ENCODE peak calls at places on chromosome 20, in seven cellular contexts. P is GM23248, N is hepatocyte, U is SK-N-SH, A is HCT116, V is MM.1S, W is neural progenitor cell. T is an unnamed sample.

GRCh38 chr20:57190536-57191265 is 75.7 kb downstream of the BMP7 start:
- DNase-seq in P (peak; percentile 87), N (no peak), U (no peak), A (no peak), V (no peak), W (no peak), T (peak; percentile 77)

GRCh38 chr20:43681991-43682410 is 15.1 kb downstream of the MYBL2 start:
- DNase-seq in P (no peak), N (no peak), U (no peak), A (no peak), V (peak; percentile 99), W (no peak), T (no peak)

GRCh38 chr20:50727792-50728485 is 3.4 kb upstream of the PARD6B start:
- DNase-seq in P (no peak), N (no peak), U (no peak), A (no peak), V (no peak), W (no peak), T (no peak)

GRCh38 chr20:44785768-44786167 is 24.6 kb downstream of the RIMS4 start:
- DNase-seq in P (peak; percentile 54), N (no peak), U (peak; percentile 84), A (no peak), V (no peak), W (peak; percentile 58), T (peak; percentile 34)

GRCh38 chr20:23200413-23200812 is 114.3 kb upstream of the CD93 start:
- DNase-seq in P (no peak), N (no peak), U (no peak), A (no peak), V (no peak), W (no peak), T (no peak)

GRCh38 chr20:39961667-39962066 is 727.4 kb downstream of the MAFB start:
- DNase-seq in P (no peak), N (no peak), U (no peak), A (no peak), V (no peak), W (no peak), T (no peak)

GRCh38 chr20:7959484-7959883 is 19.2 kb upstream of the HAO1 start:
- DNase-seq in P (no peak), N (no peak), U (no peak), A (no peak), V (no peak), W (no peak), T (no peak)

GRCh38 chr20:34964486-34964885 is 8.8 kb downstream of the MYH7B start:
- DNase-seq in P (no peak), N (no peak), U (no peak), A (no peak), V (no peak), W (no peak), T (no peak)

GRCh38 chr20:59925894-59926293 is 7.5 kb downstream of the SYCP2 start:
- DNase-seq in P (no peak), N (no peak), U (no peak), A (no peak), V (no peak), W (no peak), T (peak; percentile 97)
- TF ChIP-seq EZH2phosphoT487 in P (no peak), N (no peak), U (no peak), A (no peak), V (no peak), W (no peak), T (no peak)

DNA sequence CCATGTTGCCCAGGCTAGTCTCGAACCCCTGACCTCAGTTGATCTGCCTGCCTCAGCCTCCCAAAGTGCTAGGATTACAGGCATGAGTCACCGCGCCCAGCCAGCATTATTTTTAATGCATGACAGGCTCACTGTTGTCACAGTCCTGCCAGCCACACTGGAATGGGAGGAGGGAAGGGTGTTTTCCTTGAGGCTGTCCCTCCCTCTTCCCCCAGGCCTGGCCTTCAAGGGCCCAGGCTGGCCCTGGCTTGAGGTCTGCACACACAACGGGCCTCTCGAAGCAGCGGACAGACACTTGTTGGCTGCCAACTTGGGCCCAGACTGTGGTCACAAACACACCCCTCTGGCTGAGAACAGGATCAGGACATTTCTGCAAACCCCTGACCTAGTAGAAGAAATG is 10.1 kb downstream of the SNTA1 start:
- DNase-seq in P (peak; percentile 58), N (no peak), U (no peak), A (no peak), V (no peak), W (no peak), T (no peak)
- TF ChIP-seq EZH2phosphoT487 in P (no peak), N (no peak), U (no peak), A (no peak), V (no peak), W (no peak), T (no peak)

DNA sequence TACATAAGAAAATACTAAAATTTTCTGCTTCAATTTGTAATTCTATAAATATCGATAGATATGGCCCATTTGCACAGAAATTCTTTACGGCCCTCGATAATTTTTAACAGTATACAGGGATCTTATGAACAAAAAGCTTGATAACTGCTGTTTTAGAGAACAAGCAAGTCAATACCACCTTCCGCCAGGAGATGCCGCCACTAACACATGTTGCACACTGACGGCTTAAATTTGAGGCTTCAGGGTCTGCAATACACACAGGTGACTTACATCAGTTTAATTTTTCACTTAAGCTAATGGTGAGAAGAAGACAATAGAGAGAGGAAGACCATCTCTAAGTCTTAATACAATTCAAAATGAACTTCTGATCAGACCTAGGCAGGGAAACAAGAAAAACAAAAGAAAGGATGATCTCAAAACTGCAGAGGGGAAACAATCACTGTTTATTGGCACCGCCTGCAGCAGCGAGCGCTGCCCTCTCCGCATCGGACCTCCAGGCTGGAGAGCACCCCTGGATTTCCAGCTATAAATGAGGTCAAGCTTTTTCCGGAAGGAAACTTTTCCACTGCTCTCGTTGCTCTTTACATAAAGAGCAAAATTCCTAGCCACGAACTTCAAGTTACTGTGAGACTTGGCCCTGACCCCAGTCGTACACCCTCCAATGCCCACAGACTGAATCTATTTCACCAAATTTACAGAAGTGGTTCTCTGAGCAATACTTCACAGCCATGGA is 53.9 kb downstream of the OTOR start:
- DNase-seq in P (peak; percentile 60), N (peak; percentile 80), U (peak; percentile 48), A (peak; percentile 56), V (peak; percentile 53), W (peak; percentile 77), T (peak; percentile 85)
- TF ChIP-seq EZH2phosphoT487 in P (no peak), N (no peak), U (no peak), A (no peak), V (no peak), W (no peak), T (no peak)

GRCh38 chr20:17536944-17537444 is 5.8 kb upstream of the BFSP1 start:
- DNase-seq in P (peak; percentile 87), N (peak; percentile 85), U (peak; percentile 78), A (peak; percentile 64), V (peak; percentile 77), W (peak; percentile 87), T (peak; percentile 91)
- TF ChIP-seq EZH2phosphoT487 in P (no peak), N (no peak), U (no peak), A (no peak), V (no peak), W (no peak), T (no peak)

GRCh38 chr20:21096321-21097043 is 9.7 kb downstream of the LINC00237 start:
- DNase-seq in P (peak; percentile 48), N (no peak), U (peak; percentile 26), A (peak; percentile 68), V (no peak), W (peak; percentile 54), T (peak; percentile 60)
- TF ChIP-seq EZH2phosphoT487 in P (no peak), N (no peak), U (no peak), A (no peak), V (no peak), W (no peak), T (no peak)

GRCh38 chr20:3068986-3069900 is 2.2 kb upstream of the OXT start:
- DNase-seq in P (peak; percentile 73), N (no peak), U (no peak), A (no peak), V (peak; percentile 28), W (peak; percentile 23), T (peak; percentile 43)

GRCh38 chr20:3071266-3071609 is 182 bp upstream of the OXT start:
- DNase-seq in P (no peak), N (no peak), U (no peak), A (no peak), V (no peak), W (no peak), T (no peak)

GRCh38 chr20:3071610-3072529 is at the start of gene OXT:
- DNase-seq in P (peak; percentile 50), N (peak; percentile 53), U (no peak), A (no peak), V (no peak), W (peak; percentile 58), T (no peak)

GRCh38 chr20:3067139-3068009 is 4.0 kb upstream of the OXT start:
- DNase-seq in P (peak; percentile 82), N (no peak), U (peak; percentile 2), A (no peak), V (no peak), W (no peak), T (no peak)

DNA sequence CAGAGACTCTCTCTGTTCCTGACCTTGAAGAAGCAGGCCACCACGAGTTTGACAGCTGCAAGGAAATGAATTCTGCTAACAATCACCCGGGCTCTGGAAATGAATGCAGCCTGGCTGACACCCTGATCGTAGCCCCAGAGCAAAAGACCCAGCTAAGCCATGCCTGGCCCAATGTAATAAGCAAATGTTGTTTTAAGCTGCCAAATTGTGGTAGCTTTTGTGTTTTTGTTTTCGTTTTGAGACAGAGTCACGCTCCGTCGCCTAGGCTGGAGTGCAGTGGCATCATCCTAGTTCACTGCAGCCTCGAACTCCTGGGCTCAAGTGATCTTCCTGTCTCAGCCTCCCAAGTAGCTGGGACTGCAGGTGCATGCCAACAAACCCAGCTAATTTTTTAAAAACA is 3.3 kb upstream of the OXT start:
- DNase-seq in P (no peak), N (no peak), U (no peak), A (no peak), V (no peak), W (no peak), T (no peak)
- TF ChIP-seq EZH2phosphoT487 in P (no peak), N (no peak), U (no peak), A (no peak), V (no peak), W (no peak), T (no peak)

DNA sequence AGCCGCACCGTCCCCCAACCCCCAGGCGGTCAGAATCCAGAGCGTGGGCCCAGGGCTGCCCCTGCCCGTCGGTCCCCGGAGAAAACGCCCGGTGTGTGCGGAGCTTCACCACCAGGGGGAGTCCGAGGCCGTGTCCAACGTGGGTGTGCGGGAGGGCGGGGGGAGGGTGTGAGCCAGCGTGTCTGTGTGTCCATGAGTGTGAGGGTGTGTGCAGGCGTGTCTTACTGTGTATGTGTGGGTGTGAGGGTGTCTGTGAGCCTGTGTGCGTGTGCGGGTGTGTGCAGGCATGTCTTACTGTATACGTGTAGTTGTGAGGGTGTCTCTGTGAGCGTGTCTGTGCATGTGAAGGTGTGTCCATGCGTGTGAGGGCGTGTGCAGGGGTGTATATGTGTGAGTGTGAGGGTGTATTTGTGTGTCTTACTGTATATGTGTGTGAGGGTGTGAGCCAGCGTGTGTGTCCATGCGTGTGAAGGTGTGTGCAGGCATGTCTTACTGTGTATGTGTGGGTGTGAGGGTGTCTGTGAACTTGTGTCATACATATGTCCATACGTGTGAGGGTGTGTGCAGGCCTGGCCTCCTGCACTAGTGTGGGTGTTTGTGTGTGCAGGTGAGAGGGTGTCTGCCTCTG is 24.6 kb upstream of the GATA5 start:
- DNase-seq in P (peak; percentile 75), N (peak; percentile 87), U (peak; percentile 92), A (peak; percentile 21), V (peak; percentile 56), W (peak; percentile 79), T (peak; percentile 73)
- TF ChIP-seq EZH2phosphoT487 in P (no peak), N (no peak), U (no peak), A (no peak), V (no peak), W (no peak), T (no peak)

GRCh38 chr20:19976595-19977372 is 40.4 kb upstream of the NAA20 start:
- DNase-seq in P (peak; percentile 91), N (peak; percentile 62), U (no peak), A (peak; percentile 63), V (no peak), W (peak; percentile 60), T (peak; percentile 82)
- TF ChIP-seq EZH2phosphoT487 in P (peak; percentile 61), N (no peak), U (no peak), A (no peak), V (no peak), W (no peak), T (no peak)